ENCODE peak calls at places on chromosomes 11 and 22, in eight cellular contexts. One of them, this sample, is unnamed.

GRCh38 chr11:70755410-70756158 is 357.3 kb downstream of the CTTN start:
- DNase-seq in cardiac fibroblast: peak
- DNase-seq in hepatocyte: peak
- DNase-seq in pancreas: peak
- DNase-seq in adrenal gland: peak
- DNase-seq in HFFc6: peak
- DNase-seq in body of pancreas: peak
- DNase-seq in astrocyte of the spinal cord: peak
- DNase-seq in this sample: peak

GRCh38 chr11:14443642-14444041 is 56.0 kb downstream of the COPB1 start:
- DNase-seq in adrenal gland: peak
- DNase-seq in body of pancreas: peak
- DNase-seq in hepatocyte: peak
- DNase-seq in HFFc6: peak
- DNase-seq in pancreas: peak
- DNase-seq in astrocyte of the spinal cord: peak
- DNase-seq in cardiac fibroblast: peak
- DNase-seq in this sample: no peak

GRCh38 chr22:35648066-35649025 is at the start of gene APOL6:
- DNase-seq in adrenal gland: no peak
- DNase-seq in body of pancreas: peak
- DNase-seq in HFFc6: peak
- DNase-seq in astrocyte of the spinal cord: peak
- DNase-seq in pancreas: no peak
- DNase-seq in hepatocyte: peak
- DNase-seq in cardiac fibroblast: peak
- DNase-seq in this sample: no peak

GRCh38 chr11:63913866-63914830 is 2.8 kb downstream of the RCOR2 start:
- DNase-seq in pancreas: no peak
- DNase-seq in astrocyte of the spinal cord: no peak
- DNase-seq in HFFc6: no peak
- DNase-seq in adrenal gland: no peak
- DNase-seq in hepatocyte: no peak
- DNase-seq in cardiac fibroblast: no peak
- DNase-seq in body of pancreas: no peak
- DNase-seq in this sample: no peak

GRCh38 chr11:748007-748359 is 719 bp downstream of the TALDO1 start:
- DNase-seq in adrenal gland: no peak
- DNase-seq in HFFc6: no peak
- DNase-seq in pancreas: no peak
- DNase-seq in hepatocyte: no peak
- DNase-seq in body of pancreas: no peak
- DNase-seq in cardiac fibroblast: no peak
- DNase-seq in astrocyte of the spinal cord: no peak
- DNase-seq in this sample: no peak

GRCh38 chr22:48923909-48924475 is 903.7 kb downstream of the BRD1 start:
- DNase-seq in body of pancreas: no peak
- DNase-seq in hepatocyte: no peak
- DNase-seq in HFFc6: no peak
- DNase-seq in adrenal gland: no peak
- DNase-seq in astrocyte of the spinal cord: no peak
- DNase-seq in pancreas: no peak
- DNase-seq in cardiac fibroblast: no peak
- DNase-seq in this sample: no peak

GRCh38 chr11:118979434-118979833 is 7.9 kb downstream of the FOXR1 start:
- DNase-seq in HFFc6: no peak
- DNase-seq in adrenal gland: no peak
- DNase-seq in hepatocyte: no peak
- DNase-seq in astrocyte of the spinal cord: no peak
- DNase-seq in cardiac fibroblast: no peak
- DNase-seq in body of pancreas: no peak
- DNase-seq in pancreas: no peak
- DNase-seq in this sample: no peak

GRCh38 chr22:20967697-20968201 is 694 bp downstream of the AIFM3 start:
- DNase-seq in cardiac fibroblast: no peak
- DNase-seq in adrenal gland: no peak
- DNase-seq in astrocyte of the spinal cord: no peak
- DNase-seq in pancreas: no peak
- DNase-seq in HFFc6: no peak
- DNase-seq in body of pancreas: no peak
- DNase-seq in hepatocyte: no peak
- DNase-seq in this sample: no peak

GRCh38 chr11:71998649-71999310 is at the start of gene IL18BP:
- DNase-seq in hepatocyte: no peak
- DNase-seq in cardiac fibroblast: no peak
- DNase-seq in astrocyte of the spinal cord: no peak
- DNase-seq in HFFc6: no peak
- DNase-seq in body of pancreas: peak
- DNase-seq in adrenal gland: peak
- DNase-seq in pancreas: no peak
- DNase-seq in this sample: no peak

GRCh38 chr22:33519140-33519973 is 400.9 kb downstream of the LARGE1 start:
- DNase-seq in HFFc6: no peak
- DNase-seq in hepatocyte: peak
- DNase-seq in adrenal gland: peak
- DNase-seq in body of pancreas: peak
- DNase-seq in pancreas: no peak
- DNase-seq in cardiac fibroblast: peak
- DNase-seq in astrocyte of the spinal cord: peak
- DNase-seq in this sample: peak

GRCh38 chr11:3808846-3809623 is 675 bp downstream of the PGAP2 start:
- DNase-seq in adrenal gland: no peak
- DNase-seq in body of pancreas: peak
- DNase-seq in HFFc6: peak
- DNase-seq in cardiac fibroblast: peak
- DNase-seq in hepatocyte: peak
- DNase-seq in astrocyte of the spinal cord: peak
- DNase-seq in pancreas: no peak
- DNase-seq in this sample: no peak

GRCh38 chr11:107676341-107676740 is 35.5 kb downstream of the SLN start:
- DNase-seq in pancreas: no peak
- DNase-seq in hepatocyte: no peak
- DNase-seq in astrocyte of the spinal cord: no peak
- DNase-seq in body of pancreas: no peak
- DNase-seq in HFFc6: no peak
- DNase-seq in adrenal gland: no peak
- DNase-seq in cardiac fibroblast: no peak
- DNase-seq in this sample: no peak

GRCh38 chr11:115716577-115717214 is 212.5 kb upstream of the CADM1 start:
- DNase-seq in adrenal gland: no peak
- DNase-seq in pancreas: no peak
- DNase-seq in HFFc6: no peak
- DNase-seq in hepatocyte: no peak
- DNase-seq in astrocyte of the spinal cord: no peak
- DNase-seq in cardiac fibroblast: no peak
- DNase-seq in body of pancreas: peak
- DNase-seq in this sample: no peak

GRCh38 chr11:58580311-58580710 is 1.4 kb downstream of the ZFP91 start:
- DNase-seq in body of pancreas: no peak
- DNase-seq in hepatocyte: no peak
- DNase-seq in astrocyte of the spinal cord: no peak
- DNase-seq in cardiac fibroblast: no peak
- DNase-seq in HFFc6: no peak
- DNase-seq in adrenal gland: no peak
- DNase-seq in pancreas: no peak
- DNase-seq in this sample: no peak

DNA sequence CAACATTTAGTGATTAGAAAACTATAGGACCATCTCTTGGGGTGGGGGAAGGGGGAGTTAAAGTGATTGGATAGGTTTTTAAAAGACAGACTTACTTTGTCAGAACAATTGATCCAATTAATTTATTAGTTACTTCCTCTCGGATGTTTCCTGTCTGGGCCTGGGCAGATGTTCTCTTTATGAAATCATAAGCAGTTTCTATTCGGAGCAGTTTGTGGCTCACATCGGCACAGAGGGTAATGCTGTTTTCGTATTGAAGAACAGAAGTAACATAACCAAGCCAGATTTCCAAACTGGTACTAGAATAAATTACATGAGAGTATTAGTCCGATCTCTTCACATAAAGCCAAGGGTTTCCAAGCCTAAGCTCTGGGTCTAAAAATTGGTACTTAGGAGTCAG is 20.6 kb downstream of the PIWIL3 start:
- DNase-seq in hepatocyte: no peak
- DNase-seq in HFFc6: no peak
- DNase-seq in astrocyte of the spinal cord: no peak
- DNase-seq in body of pancreas: no peak
- DNase-seq in cardiac fibroblast: no peak
- DNase-seq in adrenal gland: no peak
- DNase-seq in pancreas: no peak
- DNase-seq in this sample: no peak
- TF ChIP-seq CTCF in hepatocyte: no peak
- TF ChIP-seq CTCF in HFFc6: no peak
- TF ChIP-seq CTCF in astrocyte of the spinal cord: no peak
- TF ChIP-seq CTCF in body of pancreas: no peak
- TF ChIP-seq CTCF in cardiac fibroblast: no peak
- TF ChIP-seq CTCF in adrenal gland: no peak
- TF ChIP-seq CTCF in pancreas: no peak
- TF ChIP-seq CTCF in this sample: no peak

GRCh38 chr11:27328602-27329001 is 34.4 kb downstream of the CCDC34 start:
- DNase-seq in body of pancreas: no peak
- DNase-seq in astrocyte of the spinal cord: no peak
- DNase-seq in hepatocyte: no peak
- DNase-seq in pancreas: no peak
- DNase-seq in HFFc6: no peak
- DNase-seq in adrenal gland: no peak
- DNase-seq in cardiac fibroblast: no peak
- DNase-seq in this sample: no peak
- TF ChIP-seq CTCF in body of pancreas: no peak
- TF ChIP-seq CTCF in astrocyte of the spinal cord: no peak
- TF ChIP-seq CTCF in hepatocyte: no peak
- TF ChIP-seq CTCF in pancreas: no peak
- TF ChIP-seq CTCF in HFFc6: no peak
- TF ChIP-seq CTCF in adrenal gland: no peak
- TF ChIP-seq CTCF in cardiac fibroblast: no peak
- TF ChIP-seq CTCF in this sample: no peak

DNA sequence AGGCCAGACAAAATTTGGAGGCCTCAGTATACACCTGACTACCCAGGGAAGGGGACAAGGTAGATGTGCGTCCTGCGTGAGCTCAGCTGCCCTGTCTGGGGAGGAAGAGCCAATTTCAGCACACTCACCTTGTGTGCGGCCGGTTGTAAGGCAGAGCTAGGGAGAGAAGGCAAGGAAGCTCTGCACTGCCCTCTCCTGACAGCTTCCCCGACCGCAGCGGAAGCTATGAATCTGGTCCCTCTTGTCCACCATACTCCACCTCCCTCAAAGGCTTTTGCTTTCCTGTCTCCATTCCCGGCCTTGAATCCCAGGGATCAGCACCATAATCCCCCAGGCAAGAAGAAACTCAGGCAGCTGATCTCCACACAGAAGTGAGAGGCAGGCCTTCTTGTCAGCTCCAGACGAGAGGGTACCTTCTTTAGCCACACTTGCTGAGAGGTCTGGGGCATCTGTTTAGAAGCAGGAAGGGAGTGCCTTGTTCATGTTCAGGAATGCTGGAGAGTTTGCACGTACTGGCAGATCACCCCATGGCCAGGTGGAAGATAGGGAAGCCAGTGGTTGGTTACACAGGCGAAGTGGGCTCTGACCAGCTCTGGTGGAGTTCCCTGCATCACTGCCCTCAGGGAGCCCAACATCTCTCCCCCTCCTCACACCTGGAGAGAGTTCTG is 62.5 kb downstream of the FEZ1 start:
- DNase-seq in adrenal gland: peak
- DNase-seq in astrocyte of the spinal cord: peak
- DNase-seq in HFFc6: peak
- DNase-seq in pancreas: no peak
- DNase-seq in hepatocyte: peak
- DNase-seq in cardiac fibroblast: peak
- DNase-seq in body of pancreas: peak
- DNase-seq in this sample: peak
- TF ChIP-seq CTCF in adrenal gland: peak
- TF ChIP-seq CTCF in astrocyte of the spinal cord: peak
- TF ChIP-seq CTCF in HFFc6: peak
- TF ChIP-seq CTCF in pancreas: peak
- TF ChIP-seq CTCF in hepatocyte: peak
- TF ChIP-seq CTCF in cardiac fibroblast: peak
- TF ChIP-seq CTCF in body of pancreas: peak
- TF ChIP-seq CTCF in this sample: peak

GRCh38 chr22:45879552-45879949 is 97.4 kb downstream of the WNT7B start:
- DNase-seq in astrocyte of the spinal cord: no peak
- DNase-seq in adrenal gland: no peak
- DNase-seq in HFFc6: no peak
- DNase-seq in hepatocyte: no peak
- DNase-seq in body of pancreas: no peak
- DNase-seq in pancreas: no peak
- DNase-seq in cardiac fibroblast: no peak
- DNase-seq in this sample: no peak

GRCh38 chr22:45880091-45880651 is 96.8 kb downstream of the WNT7B start:
- DNase-seq in astrocyte of the spinal cord: no peak
- DNase-seq in body of pancreas: no peak
- DNase-seq in cardiac fibroblast: no peak
- DNase-seq in adrenal gland: no peak
- DNase-seq in hepatocyte: no peak
- DNase-seq in pancreas: no peak
- DNase-seq in HFFc6: no peak
- DNase-seq in this sample: no peak

GRCh38 chr22:45881524-45881875 is 95.5 kb downstream of the WNT7B start:
- DNase-seq in cardiac fibroblast: no peak
- DNase-seq in pancreas: no peak
- DNase-seq in adrenal gland: no peak
- DNase-seq in body of pancreas: no peak
- DNase-seq in hepatocyte: no peak
- DNase-seq in astrocyte of the spinal cord: no peak
- DNase-seq in HFFc6: no peak
- DNase-seq in this sample: no peak

GRCh38 chr22:45878901-45879551 is 97.9 kb downstream of the WNT7B start:
- DNase-seq in pancreas: no peak
- DNase-seq in hepatocyte: no peak
- DNase-seq in cardiac fibroblast: no peak
- DNase-seq in astrocyte of the spinal cord: no peak
- DNase-seq in body of pancreas: no peak
- DNase-seq in adrenal gland: peak
- DNase-seq in HFFc6: no peak
- DNase-seq in this sample: no peak

DNA sequence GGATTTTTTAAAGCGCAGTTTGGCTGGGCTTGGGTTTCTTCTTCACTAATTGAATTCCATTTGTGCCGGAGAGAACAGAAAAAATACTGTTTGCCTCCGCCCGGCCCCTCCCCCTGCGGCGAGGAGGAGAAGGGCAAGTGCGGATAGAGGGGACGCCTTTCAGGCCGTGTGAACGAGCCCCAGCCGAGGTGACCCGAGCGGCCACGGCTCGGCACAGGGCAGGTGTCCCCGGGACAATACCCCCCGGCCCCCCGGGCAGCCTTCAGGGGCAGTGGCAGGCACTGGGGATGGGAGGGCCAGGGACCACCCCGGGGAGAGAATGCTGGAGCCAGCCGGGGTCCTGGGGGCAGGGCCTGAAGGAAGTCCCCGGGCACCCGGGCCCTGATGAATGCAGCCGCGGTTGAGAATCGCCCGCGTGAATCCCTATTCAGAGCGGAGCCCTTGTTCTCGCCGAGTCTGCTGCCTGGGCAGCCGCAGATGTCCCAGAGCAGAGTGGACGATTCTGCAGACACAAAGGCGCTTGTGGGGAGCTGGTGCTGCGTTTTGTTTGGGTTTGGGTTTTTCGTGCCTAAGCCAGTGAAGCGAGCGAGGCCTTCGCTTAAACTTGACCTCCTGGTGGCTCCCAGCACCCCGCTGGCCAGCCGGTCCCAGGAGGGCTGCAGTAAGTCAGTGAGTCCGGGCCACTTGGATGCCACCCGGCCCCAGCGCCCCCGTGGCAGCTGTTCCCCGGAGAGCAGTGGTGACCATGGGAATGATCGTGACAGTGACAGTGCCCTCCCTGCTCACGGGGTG is 96.0 kb downstream of the WNT7B start:
- DNase-seq in cardiac fibroblast: no peak
- DNase-seq in adrenal gland: no peak
- DNase-seq in HFFc6: no peak
- DNase-seq in pancreas: no peak
- DNase-seq in astrocyte of the spinal cord: no peak
- DNase-seq in hepatocyte: no peak
- DNase-seq in body of pancreas: no peak
- DNase-seq in this sample: no peak
- TF ChIP-seq CTCF in cardiac fibroblast: no peak
- TF ChIP-seq CTCF in adrenal gland: no peak
- TF ChIP-seq CTCF in HFFc6: peak
- TF ChIP-seq CTCF in pancreas: no peak
- TF ChIP-seq CTCF in astrocyte of the spinal cord: no peak
- TF ChIP-seq CTCF in hepatocyte: no peak
- TF ChIP-seq CTCF in body of pancreas: peak
- TF ChIP-seq CTCF in this sample: no peak

This sample was measured in glutamatergic neuron.